ENCODE peak calls at places on chromosome X, in six cellular contexts. N is right atrium auricular region, L is astrocyte of the spinal cord, Y is ascending aorta, Z is kidney, U is endothelial cell. E is an unnamed sample.

GRCh38 chrX:110568396-110568795 is 209.7 kb downstream of the RTL9 start:
- DNase-seq in Z (no peak), L (peak; percentile 7), U (no peak), N (no peak), Y (no peak), E (no peak)

GRCh38 chrX:155065035-155065734 is 5.8 kb downstream of the CMC4 start:
- DNase-seq in L (peak; percentile 34), N (no peak), Z (peak; percentile 30), Y (no peak), U (no peak), E (no peak)

GRCh38 chrX:10325606-10326005 is 168.8 kb downstream of the CLCN4 start:
- DNase-seq in U (no peak), Z (no peak), L (peak; percentile 31), Y (no peak), N (no peak), E (no peak)

GRCh38 chrX:108601276-108601675 is 135.1 kb downstream of the IRS4 start:
- DNase-seq in Y (no peak), U (no peak), Z (no peak), N (no peak), L (no peak), E (no peak)

GRCh38 chrX:129316461-129316860 is 206.8 kb downstream of the SMARCA1 start:
- DNase-seq in Z (no peak), U (no peak), N (no peak), Y (no peak), L (no peak), E (no peak)

GRCh38 chrX:102950908-102951866 is 14.1 kb downstream of the RAB40AL start:
- DNase-seq in N (no peak), Y (no peak), Z (no peak), U (peak; percentile 72), L (peak; percentile 54), E (peak; percentile 28)

GRCh38 chrX:108165349-108166111 is 74.0 kb downstream of the ATG4A start:
- DNase-seq in Y (no peak), L (peak; percentile 43), U (peak; percentile 15), Z (no peak), N (no peak), E (no peak)

GRCh38 chrX:31237189-31237588 is 165.3 kb upstream of the FTHL17 start:
- DNase-seq in Z (no peak), L (no peak), Y (no peak), N (no peak), U (no peak), E (no peak)

GRCh38 chrX:8289523-8289922 is 118.5 kb upstream of the VCX2 start:
- DNase-seq in Z (no peak), L (no peak), U (no peak), N (no peak), Y (no peak), E (no peak)

GRCh38 chrX:125203737-125204578 is 115.7 kb upstream of the TEX13C start:
- DNase-seq in Y (no peak), U (peak; percentile 30), L (peak; percentile 31), Z (peak; percentile 72), N (no peak), E (peak; percentile 18)

GRCh38 chrX:115147220-115147619 is 42.0 kb upstream of the RBMXL3 start:
- DNase-seq in N (no peak), Y (no peak), L (peak; percentile 29), U (no peak), Z (no peak), E (no peak)

GRCh38 chrX:39975094-39975865 is 122.5 kb downstream of the BCOR start:
- DNase-seq in Y (no peak), L (no peak), U (no peak), N (no peak), Z (peak; percentile 80), E (no peak)

GRCh38 chrX:115367956-115368355 is 78.4 kb downstream of the LUZP4 start:
- DNase-seq in N (no peak), L (peak; percentile 29), U (no peak), Z (no peak), Y (no peak), E (no peak)

GRCh38 chrX:51802917-51803688 is 59.9 kb downstream of the GSPT2 start:
- DNase-seq in U (peak; percentile 19), N (no peak), Z (no peak), Y (no peak), L (peak; percentile 62), E (peak; percentile 45)

GRCh38 chrX:96004386-96004785 is 680.3 kb upstream of the DIAPH2 start:
- DNase-seq in L (peak; percentile 71), N (no peak), U (no peak), Z (no peak), Y (no peak), E (no peak)

GRCh38 chrX:38717871-38718270 is 83.4 kb upstream of the MID1IP1 start:
- DNase-seq in L (peak; percentile 4), Y (no peak), U (peak; percentile 3), N (no peak), Z (no peak), E (peak; percentile 19)
- TF ChIP-seq CTCF in L (peak; percentile 68), Y (peak; percentile 22), U (peak; percentile 53), N (peak; percentile 53), Z (peak; percentile 26), E (peak; percentile 11)

GRCh38 chrX:139862208-139862607 is 70.6 kb downstream of the ATP11C start:
- DNase-seq in Z (no peak), N (no peak), Y (no peak), L (no peak), U (no peak), E (no peak)
- TF ChIP-seq CTCF in Z (no peak), N (no peak), Y (no peak), L (peak; percentile 2), U (no peak), E (no peak)

DNA sequence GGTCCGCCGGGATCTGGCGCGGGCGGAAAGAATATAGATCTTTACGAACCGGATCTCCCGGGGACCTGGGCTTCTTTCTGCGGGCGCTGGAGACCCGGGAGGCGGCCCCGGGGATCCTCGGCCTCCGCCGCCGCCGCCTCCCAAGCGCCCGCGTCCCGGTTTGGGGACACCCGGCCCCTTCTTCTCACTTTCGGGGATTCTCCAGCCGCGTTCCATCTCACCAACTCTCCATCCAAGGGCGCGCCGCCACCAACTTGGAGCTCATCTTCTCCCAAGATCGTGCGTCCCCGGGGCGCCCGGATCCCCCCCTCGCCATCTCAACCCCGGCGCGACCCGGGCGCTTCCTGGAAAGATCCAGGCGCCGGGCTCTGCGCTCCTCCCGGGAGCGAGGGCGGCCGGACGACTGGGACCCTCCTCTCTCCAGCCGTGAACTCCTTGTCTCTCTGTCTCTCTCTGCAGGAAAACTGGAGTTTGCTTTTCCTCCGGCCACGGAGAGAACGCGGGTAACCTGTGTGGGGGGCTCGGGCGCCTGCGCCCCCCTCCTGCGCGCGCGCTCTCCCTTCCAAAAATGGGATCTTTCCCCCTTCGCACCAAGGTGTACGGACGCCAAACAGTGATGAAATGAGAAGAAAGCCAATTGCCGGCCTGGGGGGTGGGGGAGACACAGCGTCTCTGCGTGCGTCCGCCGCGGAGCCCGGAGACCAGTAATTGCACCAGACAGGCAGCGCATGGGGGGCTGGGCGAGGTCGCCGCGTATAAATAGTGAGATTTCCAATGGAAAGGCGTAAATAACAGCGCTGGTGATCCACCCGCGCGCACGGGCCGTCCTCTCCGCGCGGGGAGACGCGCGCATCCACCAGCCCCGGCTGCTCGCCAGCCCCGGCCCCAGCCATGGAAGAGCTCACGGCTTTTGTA is at the start of gene SHOX:
- DNase-seq in U (no peak), N (no peak), L (no peak), Z (no peak), Y (no peak), E (no peak)
- TF ChIP-seq CTCF in U (no peak), N (no peak), L (no peak), Z (no peak), Y (no peak), E (no peak)

GRCh38 chrX:69371159-69371558 is 133.0 kb upstream of the NALF2 start:
- DNase-seq in Z (no peak), U (no peak), N (no peak), L (no peak), Y (no peak), E (no peak)
- TF ChIP-seq CTCF in Z (no peak), U (no peak), N (no peak), L (no peak), Y (no peak), E (no peak)

GRCh38 chrX:21907250-21907649 is 33.3 kb upstream of the SMS start:
- DNase-seq in L (no peak), U (no peak), Y (no peak), Z (no peak), N (no peak), E (no peak)
- TF ChIP-seq CTCF in L (no peak), U (no peak), Y (no peak), Z (no peak), N (no peak), E (no peak)